ENCODE peak calls at places on chromosomes 11 and 22, in six cellular contexts. One of them, this sample, is unnamed.

GRCh38 chr11:129639300-129639699 is 176.3 kb upstream of the TMEM45B start:
- DNase-seq in ovary: no peak
- DNase-seq in transverse colon: no peak
- DNase-seq in OCI-LY7: no peak
- DNase-seq in mammary epithelial cell: peak; percentile 99
- DNase-seq in lower lobe of right lung: no peak
- DNase-seq in this sample: peak; percentile 40

GRCh38 chr11:76742912-76743311 is 40.2 kb upstream of the TSKU start:
- DNase-seq in mammary epithelial cell: no peak
- DNase-seq in OCI-LY7: no peak
- DNase-seq in lower lobe of right lung: no peak
- DNase-seq in transverse colon: no peak
- DNase-seq in ovary: no peak
- DNase-seq in this sample: no peak

GRCh38 chr11:47106839-47107520 is 69.7 kb downstream of the ARFGAP2 start:
- DNase-seq in transverse colon: no peak
- DNase-seq in lower lobe of right lung: no peak
- DNase-seq in mammary epithelial cell: no peak
- DNase-seq in ovary: no peak
- DNase-seq in OCI-LY7: peak; percentile 34
- DNase-seq in this sample: no peak

GRCh38 chr11:84261707-84262106 is 975.5 kb upstream of the CCDC90B start:
- DNase-seq in transverse colon: no peak
- DNase-seq in ovary: no peak
- DNase-seq in mammary epithelial cell: no peak
- DNase-seq in lower lobe of right lung: no peak
- DNase-seq in OCI-LY7: no peak
- DNase-seq in this sample: no peak

GRCh38 chr22:47654922-47655451 is 892.5 kb downstream of the TBC1D22A start:
- DNase-seq in transverse colon: no peak
- DNase-seq in OCI-LY7: no peak
- DNase-seq in mammary epithelial cell: no peak
- DNase-seq in ovary: no peak
- DNase-seq in lower lobe of right lung: no peak
- DNase-seq in this sample: no peak

GRCh38 chr11:19225599-19225998 is 15.1 kb downstream of the E2F8 start:
- DNase-seq in lower lobe of right lung: no peak
- DNase-seq in transverse colon: peak; percentile 45
- DNase-seq in ovary: no peak
- DNase-seq in mammary epithelial cell: no peak
- DNase-seq in OCI-LY7: no peak
- DNase-seq in this sample: no peak

GRCh38 chr11:2263724-2264360 is 6.5 kb downstream of the ASCL2 start:
- DNase-seq in transverse colon: no peak
- DNase-seq in ovary: no peak
- DNase-seq in OCI-LY7: no peak
- DNase-seq in mammary epithelial cell: no peak
- DNase-seq in lower lobe of right lung: no peak
- DNase-seq in this sample: no peak

GRCh38 chr22:23884133-23884532 is 10.1 kb upstream of the MIF start:
- DNase-seq in transverse colon: no peak
- DNase-seq in mammary epithelial cell: no peak
- DNase-seq in lower lobe of right lung: no peak
- DNase-seq in OCI-LY7: no peak
- DNase-seq in ovary: no peak
- DNase-seq in this sample: no peak

GRCh38 chr11:44398266-44399045 is 88.5 kb upstream of the ALX4 start:
- DNase-seq in ovary: no peak
- DNase-seq in mammary epithelial cell: no peak
- DNase-seq in transverse colon: no peak
- DNase-seq in OCI-LY7: no peak
- DNase-seq in lower lobe of right lung: no peak
- DNase-seq in this sample: no peak

GRCh38 chr11:111734383-111735261 is 31.6 kb downstream of the PPP2R1B start:
- DNase-seq in transverse colon: no peak
- DNase-seq in OCI-LY7: no peak
- DNase-seq in mammary epithelial cell: no peak
- DNase-seq in lower lobe of right lung: no peak
- DNase-seq in ovary: no peak
- DNase-seq in this sample: no peak

GRCh38 chr11:128549256-128549944 is 38.0 kb downstream of the ETS1 start:
- DNase-seq in lower lobe of right lung: no peak
- DNase-seq in ovary: peak; percentile 67
- DNase-seq in mammary epithelial cell: no peak
- DNase-seq in transverse colon: peak; percentile 31
- DNase-seq in OCI-LY7: no peak
- DNase-seq in this sample: no peak

GRCh38 chr11:64788321-64789215 is 10.2 kb upstream of the SF1 start:
- DNase-seq in lower lobe of right lung: peak; percentile 31
- DNase-seq in mammary epithelial cell: no peak
- DNase-seq in ovary: peak; percentile 11
- DNase-seq in OCI-LY7: no peak
- DNase-seq in transverse colon: no peak
- DNase-seq in this sample: no peak

GRCh38 chr11:12787847-12788246 is 113.6 kb downstream of the TEAD1 start:
- DNase-seq in mammary epithelial cell: peak; percentile 45
- DNase-seq in OCI-LY7: no peak
- DNase-seq in ovary: no peak
- DNase-seq in lower lobe of right lung: no peak
- DNase-seq in transverse colon: no peak
- DNase-seq in this sample: no peak

GRCh38 chr11:116853461-116854073 is 16.1 kb upstream of the APOA1 start:
- DNase-seq in lower lobe of right lung: no peak
- DNase-seq in mammary epithelial cell: peak; percentile 96
- DNase-seq in OCI-LY7: peak; percentile 71
- DNase-seq in ovary: no peak
- DNase-seq in transverse colon: peak; percentile 48
- DNase-seq in this sample: peak; percentile 74

GRCh38 chr11:31655483-31655882 is 145.9 kb downstream of the ELP4 start:
- DNase-seq in OCI-LY7: no peak
- DNase-seq in transverse colon: no peak
- DNase-seq in ovary: no peak
- DNase-seq in mammary epithelial cell: peak; percentile 89
- DNase-seq in lower lobe of right lung: no peak
- DNase-seq in this sample: no peak

GRCh38 chr11:3215346-3216026 is 3.1 kb downstream of the MRGPRG start:
- DNase-seq in ovary: peak; percentile 4
- DNase-seq in OCI-LY7: no peak
- DNase-seq in lower lobe of right lung: no peak
- DNase-seq in mammary epithelial cell: no peak
- DNase-seq in transverse colon: peak; percentile 8
- DNase-seq in this sample: no peak

GRCh38 chr22:26835929-26836528 is 178.6 kb downstream of the MIAT start:
- DNase-seq in mammary epithelial cell: peak; percentile 22
- DNase-seq in transverse colon: peak; percentile 44
- DNase-seq in OCI-LY7: peak; percentile 61
- DNase-seq in lower lobe of right lung: no peak
- DNase-seq in ovary: peak; percentile 33
- DNase-seq in this sample: peak; percentile 82

GRCh38 chr11:9756461-9756860 is 92.6 kb downstream of the SWAP70 start:
- DNase-seq in OCI-LY7: peak; percentile 34
- DNase-seq in ovary: no peak
- DNase-seq in transverse colon: no peak
- DNase-seq in mammary epithelial cell: peak; percentile 95
- DNase-seq in lower lobe of right lung: no peak
- DNase-seq in this sample: no peak

GRCh38 chr11:33829430-33830141 is 55.3 kb upstream of the FBXO3 start:
- DNase-seq in mammary epithelial cell: peak; percentile 66
- DNase-seq in lower lobe of right lung: no peak
- DNase-seq in OCI-LY7: peak; percentile 51
- DNase-seq in transverse colon: peak; percentile 55
- DNase-seq in ovary: peak; percentile 46
- DNase-seq in this sample: peak; percentile 84

GRCh38 chr11:31783264-31783663 is 27.9 kb downstream of the PAX6 start:
- DNase-seq in mammary epithelial cell: no peak
- DNase-seq in OCI-LY7: no peak
- DNase-seq in lower lobe of right lung: no peak
- DNase-seq in transverse colon: no peak
- DNase-seq in ovary: no peak
- DNase-seq in this sample: no peak

GRCh38 chr11:45930951-45931563 is 8.6 kb downstream of the LARGE2 start:
- DNase-seq in OCI-LY7: no peak
- DNase-seq in mammary epithelial cell: peak; percentile 97
- DNase-seq in ovary: no peak
- DNase-seq in transverse colon: no peak
- DNase-seq in lower lobe of right lung: no peak
- DNase-seq in this sample: no peak

GRCh38 chr22:44814266-44815098 is 62.1 kb downstream of the ARHGAP8 start:
- DNase-seq in ovary: no peak
- DNase-seq in lower lobe of right lung: no peak
- DNase-seq in mammary epithelial cell: no peak
- DNase-seq in OCI-LY7: no peak
- DNase-seq in transverse colon: no peak
- DNase-seq in this sample: no peak

GRCh38 chr11:108754901-108755625 is 90.2 kb downstream of the DDX10 start:
- DNase-seq in lower lobe of right lung: no peak
- DNase-seq in mammary epithelial cell: no peak
- DNase-seq in OCI-LY7: no peak
- DNase-seq in ovary: no peak
- DNase-seq in transverse colon: no peak
- DNase-seq in this sample: no peak

GRCh38 chr11:79159657-79160450 is 281.0 kb downstream of the TENM4 start:
- DNase-seq in lower lobe of right lung: no peak
- DNase-seq in OCI-LY7: no peak
- DNase-seq in transverse colon: no peak
- DNase-seq in mammary epithelial cell: no peak
- DNase-seq in ovary: no peak
- DNase-seq in this sample: no peak

GRCh38 chr11:116984589-116984988 is 113.6 kb downstream of the SIK3 start:
- DNase-seq in transverse colon: no peak
- DNase-seq in lower lobe of right lung: no peak
- DNase-seq in mammary epithelial cell: peak; percentile 88
- DNase-seq in OCI-LY7: no peak
- DNase-seq in ovary: no peak
- DNase-seq in this sample: no peak

GRCh38 chr11:86515297-86516094 is 140.8 kb downstream of the CCDC81 start:
- DNase-seq in ovary: no peak
- DNase-seq in transverse colon: no peak
- DNase-seq in mammary epithelial cell: peak; percentile 97
- DNase-seq in lower lobe of right lung: no peak
- DNase-seq in OCI-LY7: no peak
- DNase-seq in this sample: no peak

GRCh38 chr11:65654375-65655349 is 8.1 kb downstream of the RELA start:
- DNase-seq in mammary epithelial cell: no peak
- DNase-seq in ovary: no peak
- DNase-seq in lower lobe of right lung: no peak
- DNase-seq in OCI-LY7: no peak
- DNase-seq in transverse colon: peak; percentile 8
- DNase-seq in this sample: no peak

DNA sequence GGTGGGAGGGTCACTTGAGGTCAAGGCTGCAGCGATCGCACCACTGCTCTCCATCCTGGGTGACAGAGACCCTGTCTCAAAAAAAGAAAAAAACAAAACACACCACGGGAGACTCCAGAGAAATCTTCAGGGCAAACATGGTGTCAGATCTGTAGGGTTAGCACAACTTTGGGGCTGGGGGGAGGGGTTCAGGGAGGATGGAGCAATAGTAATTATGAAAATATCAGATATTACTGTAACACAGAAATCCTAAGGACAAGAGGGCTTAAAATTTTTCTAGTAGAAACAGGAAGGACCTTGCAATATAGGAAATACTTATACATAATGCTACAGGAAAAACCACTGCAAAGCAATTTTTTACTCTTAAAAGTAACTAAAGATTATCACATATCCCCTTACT is 13.9 kb downstream of the EIF4ENIF1 start:
- DNase-seq in ovary: no peak
- DNase-seq in transverse colon: no peak
- DNase-seq in mammary epithelial cell: no peak
- DNase-seq in lower lobe of right lung: no peak
- DNase-seq in OCI-LY7: no peak
- DNase-seq in this sample: no peak
- TF ChIP-seq CTCF in ovary: no peak
- TF ChIP-seq CTCF in transverse colon: no peak
- TF ChIP-seq CTCF in mammary epithelial cell: no peak
- TF ChIP-seq CTCF in lower lobe of right lung: no peak
- TF ChIP-seq CTCF in OCI-LY7: no peak
- TF ChIP-seq CTCF in this sample: no peak

DNA sequence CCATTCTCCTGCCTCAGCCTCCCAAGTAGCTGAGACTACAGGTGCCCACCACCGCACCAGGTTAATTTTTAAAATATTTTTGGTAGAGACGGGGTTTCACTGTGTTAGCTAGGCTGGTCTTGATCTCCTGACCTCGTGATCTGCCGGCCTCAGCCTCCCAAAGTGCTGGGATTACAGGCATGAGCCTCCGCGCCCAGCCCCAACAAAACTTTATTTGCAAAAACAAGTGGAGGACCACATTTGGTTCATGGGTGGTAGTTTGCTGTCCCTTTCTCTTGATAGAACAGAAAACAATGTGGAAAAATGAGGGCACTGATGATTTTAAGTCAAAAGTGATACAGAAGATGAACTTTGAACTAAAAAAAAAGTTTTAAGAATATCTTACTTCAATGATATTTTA is 121.8 kb upstream of the SERPIND1 start:
- DNase-seq in ovary: no peak
- DNase-seq in mammary epithelial cell: no peak
- DNase-seq in lower lobe of right lung: no peak
- DNase-seq in OCI-LY7: no peak
- DNase-seq in transverse colon: no peak
- DNase-seq in this sample: no peak
- TF ChIP-seq CTCF in ovary: no peak
- TF ChIP-seq CTCF in mammary epithelial cell: no peak
- TF ChIP-seq CTCF in lower lobe of right lung: no peak
- TF ChIP-seq CTCF in OCI-LY7: no peak
- TF ChIP-seq CTCF in transverse colon: no peak
- TF ChIP-seq CTCF in this sample: no peak

DNA sequence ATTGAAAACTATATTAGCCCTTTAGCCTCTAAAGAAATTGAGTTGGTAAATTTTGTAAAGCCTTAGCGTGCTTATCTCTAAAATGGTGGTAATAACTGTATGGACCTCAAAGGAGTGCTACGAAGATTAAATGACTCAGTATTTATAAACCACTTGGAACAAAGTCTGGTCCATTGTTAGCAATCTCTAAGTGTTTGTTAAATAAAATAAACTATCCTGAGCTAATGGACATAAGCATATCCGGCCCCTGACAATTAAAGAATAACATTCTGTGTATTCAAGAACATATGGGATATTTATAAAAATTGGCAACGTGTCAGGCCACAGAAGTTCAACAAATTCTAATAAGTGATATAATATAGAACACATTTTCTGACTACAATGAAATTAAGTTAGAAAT is 70.9 kb downstream of the MYEOV start:
- DNase-seq in ovary: no peak
- DNase-seq in OCI-LY7: no peak
- DNase-seq in mammary epithelial cell: no peak
- DNase-seq in transverse colon: no peak
- DNase-seq in lower lobe of right lung: no peak
- DNase-seq in this sample: no peak
- TF ChIP-seq CTCF in ovary: no peak
- TF ChIP-seq CTCF in OCI-LY7: no peak
- TF ChIP-seq CTCF in mammary epithelial cell: no peak
- TF ChIP-seq CTCF in transverse colon: no peak
- TF ChIP-seq CTCF in lower lobe of right lung: no peak
- TF ChIP-seq CTCF in this sample: no peak

DNA sequence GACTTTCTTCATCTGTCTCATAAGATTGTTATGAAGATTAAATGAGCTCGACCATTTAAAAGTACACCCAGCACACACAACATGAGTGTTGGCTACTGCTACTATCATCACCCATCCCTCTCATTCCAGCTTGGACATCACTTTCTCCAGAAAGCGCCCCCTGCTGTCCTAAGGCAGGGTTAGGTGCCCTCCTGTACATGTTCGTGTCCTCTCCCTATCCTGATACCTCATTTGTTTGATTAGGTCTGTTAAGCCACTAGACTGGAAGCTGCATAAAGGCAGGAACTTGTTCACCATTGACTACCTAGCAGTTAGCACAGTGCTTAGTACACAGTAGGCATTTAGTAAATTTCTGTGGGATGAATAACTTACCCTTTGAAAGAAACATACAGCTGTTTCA is 85.5 kb downstream of the ENTHD1 start:
- DNase-seq in lower lobe of right lung: no peak
- DNase-seq in OCI-LY7: peak; percentile 36
- DNase-seq in transverse colon: peak; percentile 53
- DNase-seq in ovary: no peak
- DNase-seq in mammary epithelial cell: no peak
- DNase-seq in this sample: peak; percentile 65
- TF ChIP-seq CTCF in lower lobe of right lung: peak; percentile 31
- TF ChIP-seq CTCF in OCI-LY7: peak; percentile 77
- TF ChIP-seq CTCF in transverse colon: peak; percentile 15
- TF ChIP-seq CTCF in ovary: no peak
- TF ChIP-seq CTCF in mammary epithelial cell: peak; percentile 41
- TF ChIP-seq CTCF in this sample: peak; percentile 60

This sample was measured in activated CD8-positive, alpha-beta T cell treated with anti-CD3 and anti-CD28 coated beads for 36 hours.